ENCODE peak calls at places on chromosomes 3 and 15, in nine cellular contexts. N is sigmoid colon; X is CD8-positive, alpha-beta T cell; D is upper lobe of right lung; I is stimulated activated CD8-positive, alpha-beta memory T cell treated with anti-CD3 and anti-CD28 coated beads, Interleukin-4, amount 100 ng/mL, for 1 hour; W is uterus; Y is stimulated activated effector memory CD8-positive, alpha-beta T cell treated with anti-CD3 and anti-CD28 coated beads, Interleukin-12 subunit alpha, Interleukin-12 subunit beta, amount 100 ng/mL, for 72 hours; P is CD4-positive, alpha-beta T cell; V is naive thymus-derived CD8-positive, alpha-beta T cell. J is an unnamed sample.

GRCh38 chr3:156176048-156176447 is 55.7 kb downstream of the KCNAB1 start:
- DNase-seq in V (no peak), D (no peak), I (no peak), X (no peak), Y (no peak), W (no peak), N (no peak), P (no peak), J (no peak)

GRCh38 chr3:11580645-11581044 is 63.1 kb downstream of the VGLL4 start:
- DNase-seq in V (no peak), Y (no peak), I (no peak), D (no peak), N (no peak), W (no peak), X (no peak), P (no peak), J (no peak)

GRCh38 chr15:74642724-74643367 is 27.2 kb downstream of the CLK3 start:
- DNase-seq in X (no peak), I (no peak), D (peak), P (no peak), N (no peak), W (no peak), Y (no peak), V (no peak), J (no peak)

GRCh38 chr3:190444036-190444435 is 5.7 kb downstream of the TMEM207 start:
- DNase-seq in X (no peak), V (no peak), I (no peak), D (no peak), N (no peak), Y (no peak), W (no peak), P (no peak), J (no peak)

GRCh38 chr15:63920504-63921178 is 86.9 kb upstream of the HERC1 start:
- DNase-seq in V (no peak), Y (no peak), X (no peak), P (no peak), I (no peak), D (no peak), W (no peak), N (no peak), J (no peak)

GRCh38 chr15:74610302-74610951 is 5.2 kb upstream of the CLK3 start:
- DNase-seq in X (no peak), Y (no peak), V (no peak), D (no peak), W (no peak), I (no peak), N (no peak), P (no peak), J (no peak)

GRCh38 chr3:81406318-81406717 is 355.1 kb downstream of the GBE1 start:
- DNase-seq in P (no peak), X (no peak), Y (no peak), W (no peak), D (no peak), N (no peak), I (no peak), V (no peak), J (no peak)

GRCh38 chr3:52724511-52724910 is 18.6 kb downstream of the SPCS1 start:
- DNase-seq in D (no peak), P (no peak), Y (no peak), I (no peak), N (no peak), V (no peak), W (no peak), X (no peak), J (no peak)

GRCh38 chr15:49987198-49987785 is 131.7 kb downstream of the ATP8B4 start:
- DNase-seq in V (no peak), D (no peak), Y (no peak), X (no peak), I (no peak), N (no peak), W (no peak), P (no peak), J (no peak)

GRCh38 chr3:49880581-49881328 is 11.0 kb upstream of the CAMKV start:
- DNase-seq in I (no peak), V (no peak), N (no peak), X (no peak), W (no peak), D (no peak), Y (no peak), P (no peak), J (no peak)

GRCh38 chr15:78097667-78098066 is 5.3 kb downstream of the SH2D7 start:
- DNase-seq in P (no peak), Y (no peak), I (no peak), X (no peak), V (no peak), W (no peak), D (peak), N (peak), J (peak)

GRCh38 chr15:40618023-40618422 is 24.0 kb downstream of the KNL1 start:
- DNase-seq in D (no peak), W (no peak), Y (no peak), I (no peak), N (no peak), P (no peak), X (no peak), V (no peak), J (no peak)

GRCh38 chr15:67003586-67003985 is 61.8 kb upstream of the SMAD3 start:
- DNase-seq in D (no peak), V (no peak), P (no peak), Y (no peak), W (no peak), I (no peak), X (no peak), N (no peak), J (no peak)

GRCh38 chr3:59675495-59675894 is 625.7 kb upstream of the CFAP20DC start:
- DNase-seq in N (no peak), P (no peak), I (no peak), Y (no peak), D (no peak), V (no peak), W (no peak), X (no peak), J (no peak)

GRCh38 chr3:72970942-72971341 is 25.7 kb upstream of the PPP4R2 start:
- DNase-seq in V (no peak), X (no peak), N (no peak), P (no peak), I (no peak), W (no peak), D (no peak), Y (no peak), J (no peak)

GRCh38 chr3:95048564-95048963 is 985.7 kb downstream of the NSUN3 start:
- DNase-seq in X (no peak), I (no peak), D (no peak), W (no peak), N (no peak), V (no peak), Y (no peak), P (no peak), J (no peak)